ENCODE peak calls at places on chromosomes 13 and 19, in nine cellular contexts. T, Y, Q, S, K, G, L, P and U are unnamed samples.

GRCh38 chr13:110491869-110492268 is 69.7 kb downstream of the RAB20 start:
- DNase-seq in L (no peak), Y (no peak), K (no peak), S (no peak), Q (no peak), T (no peak), G (no peak), P (no peak), U (no peak)

GRCh38 chr19:10516671-10517286 is 468 bp downstream of the S1PR5 start:
- DNase-seq in Y (no peak), G (no peak), P (no peak), T (no peak), Q (no peak), L (no peak), K (no peak), S (no peak), U (no peak)

GRCh38 chr13:109249780-109250528 is 536.4 kb downstream of the IRS2 start:
- DNase-seq in P (no peak), Q (peak), Y (no peak), T (no peak), S (no peak), G (peak), K (no peak), L (no peak), U (no peak)

GRCh38 chr13:41345921-41346589 is 35.0 kb downstream of the NAA16 start:
- DNase-seq in Y (no peak), G (no peak), Q (no peak), K (no peak), S (no peak), L (no peak), T (no peak), P (no peak), U (no peak)

GRCh38 chr19:2061093-2061935 is 10.3 kb upstream of the MKNK2 start:
- DNase-seq in Q (peak), L (peak), Y (peak), P (peak), S (peak), K (peak), T (peak), G (peak), U (peak)

GRCh38 chr13:113747291-113747833 is 11.7 kb upstream of the TMEM255B start:
- DNase-seq in S (no peak), Y (no peak), T (no peak), L (no peak), G (no peak), K (no peak), P (no peak), Q (no peak), U (no peak)

GRCh38 chr13:25859528-25859927 is 192.3 kb downstream of the SHISA2 start:
- DNase-seq in Q (no peak), S (no peak), P (no peak), L (no peak), K (no peak), Y (no peak), T (no peak), G (peak), U (no peak)

GRCh38 chr19:17103177-17103576 is 27.6 kb downstream of the MYO9B start:
- DNase-seq in Q (peak), K (peak), T (no peak), P (no peak), L (peak), Y (peak), S (no peak), G (peak), U (peak)

GRCh38 chr13:39942901-39943273 is 287.4 kb downstream of the COG6 start:
- DNase-seq in G (peak), Q (peak), S (peak), L (peak), K (peak), P (peak), Y (peak), T (peak), U (peak)

GRCh38 chr19:4266253-4267000 is 12.6 kb upstream of the SHD start:
- DNase-seq in G (no peak), Y (no peak), Q (no peak), T (no peak), K (no peak), P (no peak), L (no peak), S (no peak), U (no peak)

GRCh38 chr13:51644649-51645048 is 60.4 kb downstream of the WDFY2 start:
- DNase-seq in Y (no peak), L (no peak), T (no peak), Q (no peak), G (peak), S (no peak), K (no peak), P (no peak), U (no peak)

GRCh38 chr13:59677966-59678814 is 485.5 kb downstream of the DIAPH3 start:
- DNase-seq in Q (peak), K (no peak), S (no peak), G (peak), L (no peak), T (no peak), Y (no peak), P (no peak), U (no peak)

GRCh38 chr13:74730556-74731331 is 596.5 kb upstream of the KLF12 start:
- DNase-seq in L (no peak), G (no peak), T (no peak), Y (no peak), P (no peak), Q (no peak), S (no peak), K (no peak), U (no peak)

GRCh38 chr13:51920267-51920666 is 58.5 kb downstream of the CCDC70 start:
- DNase-seq in K (no peak), G (no peak), Y (no peak), S (no peak), L (no peak), T (no peak), P (no peak), Q (no peak), U (no peak)

GRCh38 chr13:34416833-34417425 is 525.1 kb upstream of the NBEA start:
- DNase-seq in P (no peak), L (no peak), Q (no peak), T (peak), Y (no peak), K (no peak), G (peak), S (no peak), U (no peak)

GRCh38 chr19:15161028-15161984 is 39.5 kb downstream of the NOTCH3 start:
- DNase-seq in T (no peak), K (peak), Y (no peak), P (no peak), L (peak), S (no peak), Q (peak), G (peak), U (no peak)

GRCh38 chr13:43784491-43784890 is 2.3 kb downstream of the ENOX1 start:
- DNase-seq in K (no peak), P (no peak), L (no peak), G (no peak), S (no peak), Y (no peak), T (no peak), Q (no peak), U (no peak)

GRCh38 chr19:18425515-18426415 is 6.6 kb downstream of the SSBP4 start:
- DNase-seq in Y (no peak), K (no peak), Q (no peak), L (no peak), T (peak), P (no peak), G (no peak), S (no peak), U (no peak)
- TF ChIP-seq CTCF in Y (no peak), K (no peak), Q (no peak), L (no peak), T (no peak), P (no peak), G (peak), S (no peak), U (no peak)

GRCh38 chr19:38975861-38976271 is 324 bp upstream of the FBXO17 start:
- DNase-seq in G (no peak), S (no peak), Q (no peak), L (peak), P (no peak), Y (no peak), T (no peak), K (peak), U (peak)

GRCh38 chr19:38978315-38978689 is 2.8 kb upstream of the FBXO17 start:
- DNase-seq in L (no peak), S (no peak), P (no peak), T (no peak), Q (no peak), Y (no peak), K (no peak), G (no peak), U (no peak)

GRCh38 chr19:38977445-38978314 is 2.1 kb upstream of the FBXO17 start:
- DNase-seq in S (no peak), G (no peak), K (no peak), P (no peak), L (no peak), T (no peak), Y (no peak), Q (no peak), U (no peak)

GRCh38 chr19:38974599-38975213 is 836 bp downstream of the FBXO17 start:
- DNase-seq in K (no peak), L (no peak), Q (no peak), P (no peak), G (no peak), T (no peak), S (no peak), Y (no peak), U (no peak)

DNA sequence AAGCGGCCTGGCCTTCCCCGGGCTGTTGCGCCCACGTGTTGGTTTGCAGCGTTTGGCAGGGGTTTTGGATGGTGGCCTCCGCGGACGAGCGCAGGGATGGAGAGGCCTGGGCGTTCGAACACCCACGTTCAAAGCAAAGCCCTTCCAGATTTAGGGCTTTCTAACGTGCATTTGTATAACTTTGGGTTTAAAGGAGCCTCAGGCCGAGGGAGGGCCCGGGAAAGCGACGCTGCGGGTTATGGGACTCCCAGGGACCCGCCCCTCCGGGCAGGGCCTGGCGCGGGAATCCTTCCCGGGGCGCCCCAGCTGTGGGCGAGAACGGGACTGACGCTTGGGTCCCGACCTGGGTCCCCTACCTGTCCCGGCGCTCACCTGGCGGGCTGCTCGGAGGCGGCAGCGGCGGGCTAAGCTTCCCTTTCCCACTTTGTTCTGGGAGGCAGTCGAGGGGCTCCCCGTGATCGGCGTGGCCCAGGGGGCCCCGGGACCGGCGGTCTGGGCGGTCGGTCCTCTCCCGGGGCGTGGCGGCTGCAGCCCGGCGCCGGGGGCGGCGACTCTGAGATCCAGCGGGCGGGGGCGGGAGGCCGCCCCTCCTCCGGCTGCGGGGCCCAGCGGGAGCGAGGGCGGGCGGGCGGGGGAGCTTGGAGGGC is at the start of gene FBXO17:
- DNase-seq in K (peak), Y (no peak), L (peak), S (peak), T (peak), P (peak), Q (no peak), G (no peak), U (peak)
- TF ChIP-seq CTCF in K (no peak), Y (no peak), L (no peak), S (no peak), T (no peak), P (no peak), Q (no peak), G (no peak), U (no peak)

DNA sequence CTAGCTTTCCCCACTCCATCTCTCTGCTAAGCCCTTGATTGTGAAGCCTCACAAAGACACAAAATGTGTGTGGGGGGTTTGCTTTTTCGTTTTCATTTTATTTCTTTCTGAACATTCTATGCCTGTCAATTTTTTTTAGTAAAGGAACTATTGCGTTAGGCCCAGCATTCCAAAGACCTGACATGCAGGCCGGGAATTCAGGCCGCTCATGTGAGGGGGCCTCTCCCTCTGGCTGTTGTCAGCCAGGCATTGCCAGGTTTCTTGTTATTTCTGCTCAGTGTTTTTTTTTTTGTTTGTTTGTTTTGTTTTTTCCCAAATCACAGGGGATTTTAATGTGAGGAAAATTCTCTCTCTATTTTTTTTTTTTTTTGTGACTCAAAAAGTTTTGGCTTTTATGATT is 10.3 kb upstream of the MEDAG start:
- DNase-seq in T (peak), Y (no peak), L (no peak), K (no peak), Q (no peak), G (no peak), S (peak), P (no peak), U (no peak)
- TF ChIP-seq CTCF in T (no peak), Y (no peak), L (no peak), K (no peak), Q (no peak), G (no peak), S (no peak), P (no peak), U (no peak)

DNA sequence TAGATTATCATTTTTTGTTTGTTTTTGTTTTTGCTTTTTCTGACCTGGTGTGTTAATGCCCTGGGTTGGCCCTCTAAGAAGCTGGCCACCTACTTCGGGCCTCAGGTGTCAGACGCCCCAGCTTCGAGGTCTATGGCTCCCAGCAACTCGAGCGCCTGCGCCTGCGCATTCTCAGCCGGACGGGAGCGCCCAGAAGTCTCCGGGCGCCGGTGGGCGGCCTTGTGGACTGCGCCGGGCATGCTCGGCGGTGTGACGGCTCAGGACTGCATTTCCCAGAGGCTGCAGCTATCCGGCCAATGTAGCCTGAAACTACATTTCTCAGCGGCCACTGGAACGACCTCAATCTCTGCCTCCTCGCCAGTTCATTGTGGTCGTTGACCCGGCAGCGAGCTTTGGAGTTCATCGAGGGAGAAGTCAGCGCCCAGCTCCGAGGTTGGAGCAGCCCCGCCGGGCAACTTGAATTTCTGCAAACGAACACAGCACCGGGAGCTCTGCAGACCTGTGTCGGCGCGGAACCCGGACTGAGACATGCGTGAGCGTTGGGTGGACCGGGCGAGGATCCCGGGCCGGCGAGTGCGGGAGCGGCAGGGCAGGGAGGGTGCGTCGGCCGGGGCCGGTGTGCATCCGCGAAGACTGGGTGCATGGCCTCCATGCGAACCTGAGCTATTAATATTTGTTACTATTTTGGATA is at the start of gene ZNF30:
- DNase-seq in S (peak), Y (peak), K (peak), P (peak), T (peak), G (peak), Q (peak), L (peak), U (peak)
- TF ChIP-seq CTCF in S (no peak), Y (no peak), K (no peak), P (no peak), T (no peak), G (no peak), Q (no peak), L (no peak), U (no peak)

GRCh38 chr19:13118424-13119193 is 545 bp downstream of the NACC1 start:
- DNase-seq in G (peak), Q (no peak), K (no peak), P (peak), S (no peak), Y (peak), L (peak), T (peak), U (peak)
- TF ChIP-seq CTCF in G (no peak), Q (no peak), K (no peak), P (no peak), S (no peak), Y (no peak), L (no peak), T (no peak), U (no peak)